ENCODE peak calls at places on chromosome 6, in eight cellular contexts. C is retinal pigment epithelial cell, T is WERI-Rb-1, R is GM12864, J is HFF-Myc, X is neural progenitor cell, L is tibial artery, Y is body of pancreas. N is an unnamed sample.

GRCh38 chr6:26329763-26330511 is 35.1 kb upstream of the BTN3A2 start:
- DNase-seq in C (no peak), L (no peak), T (peak), X (peak), J (no peak), Y (no peak), R (no peak), N (no peak)

GRCh38 chr6:137227872-137228302 is 8.7 kb upstream of the IFNGR1 start:
- DNase-seq in L (no peak), T (no peak), R (no peak), Y (no peak), C (no peak), X (no peak), J (no peak), N (no peak)

GRCh38 chr6:1608976-1609661 is 596 bp upstream of the FOXC1 start:
- DNase-seq in L (peak), Y (peak), R (no peak), T (peak), X (peak), C (no peak), J (no peak), N (no peak)

GRCh38 chr6:113416166-113416565 is 441.0 kb upstream of the MARCKS start:
- DNase-seq in T (no peak), L (no peak), J (no peak), Y (no peak), C (no peak), X (no peak), R (no peak), N (no peak)

GRCh38 chr6:11761744-11762620 is 16.6 kb downstream of the ADTRP start:
- DNase-seq in L (no peak), T (no peak), Y (no peak), X (no peak), R (no peak), J (no peak), C (no peak), N (no peak)

GRCh38 chr6:140905050-140905449 is 1227.7 kb upstream of the GJE1 start:
- DNase-seq in Y (no peak), L (no peak), T (no peak), R (no peak), C (no peak), X (no peak), J (no peak), N (no peak)

GRCh38 chr6:40425192-40425919 is 161.8 kb downstream of the LRFN2 start:
- DNase-seq in T (no peak), X (no peak), R (no peak), Y (no peak), L (no peak), J (no peak), C (no peak), N (no peak)

GRCh38 chr6:3446197-3446596 is 10.7 kb downstream of the SLC22A23 start:
- DNase-seq in T (no peak), X (no peak), Y (no peak), R (no peak), L (no peak), C (no peak), J (no peak), N (no peak)

GRCh38 chr6:188821-189655 is 103.2 kb upstream of the DUSP22 start:
- DNase-seq in T (peak), Y (peak), L (peak), C (peak), R (peak), X (peak), J (peak), N (peak)

GRCh38 chr6:168280020-168280898 is 39.3 kb downstream of the DACT2 start:
- DNase-seq in R (no peak), C (no peak), X (no peak), L (no peak), J (no peak), Y (no peak), T (no peak), N (no peak)

GRCh38 chr6:109021870-109022269 is 72.8 kb downstream of the SESN1 start:
- DNase-seq in X (no peak), J (no peak), L (no peak), C (no peak), Y (no peak), T (no peak), R (no peak), N (no peak)

GRCh38 chr6:100096936-100097335 is 102.9 kb upstream of the MCHR2 start:
- DNase-seq in L (no peak), Y (no peak), J (no peak), R (no peak), T (no peak), C (no peak), X (no peak), N (no peak)

GRCh38 chr6:133951881-133952814 is 876 bp upstream of the TBPL1 start:
- DNase-seq in L (peak), J (no peak), C (peak), X (peak), T (peak), R (peak), Y (peak), N (peak)

GRCh38 chr6:42369568-42369967 is 82.2 kb downstream of the TRERF1 start:
- DNase-seq in J (no peak), L (no peak), Y (no peak), T (no peak), R (peak), X (no peak), C (no peak), N (no peak)

GRCh38 chr6:158959552-158959951 is 40.5 kb downstream of the RSPH3 start:
- DNase-seq in R (no peak), L (no peak), T (no peak), C (no peak), Y (no peak), J (no peak), X (no peak), N (no peak)

GRCh38 chr6:5423251-5423650 is 161.9 kb downstream of the FARS2 start:
- DNase-seq in X (no peak), Y (no peak), T (no peak), R (no peak), L (no peak), C (no peak), J (no peak), N (no peak)

GRCh38 chr6:30061766-30062458 is 847 bp downstream of the POLR1H start:
- DNase-seq in Y (peak), L (no peak), J (no peak), C (no peak), X (no peak), R (no peak), T (peak), N (no peak)

GRCh38 chr6:42692151-42692911 is 30.1 kb downstream of the PRPH2 start:
- DNase-seq in T (no peak), C (peak), Y (no peak), R (no peak), X (no peak), J (no peak), L (no peak), N (no peak)

GRCh38 chr6:39366875-39367618 is 44.5 kb upstream of the KCNK16 start:
- DNase-seq in X (no peak), L (no peak), C (no peak), Y (no peak), R (no peak), J (no peak), T (no peak), N (no peak)

GRCh38 chr6:31888281-31889258 is 8.9 kb downstream of the EHMT2 start:
- DNase-seq in L (no peak), C (no peak), T (peak), X (peak), R (no peak), Y (peak), J (no peak), N (no peak)

GRCh38 chr6:144379356-144379755 is 94.2 kb downstream of the UTRN start:
- DNase-seq in R (no peak), J (no peak), Y (no peak), T (no peak), X (no peak), L (no peak), C (no peak), N (peak)

GRCh38 chr6:156595481-156595880 is 181.7 kb upstream of the ARID1B start:
- DNase-seq in C (no peak), J (no peak), L (no peak), X (no peak), R (no peak), T (no peak), Y (no peak), N (no peak)

GRCh38 chr6:137013738-137014602 is 30.8 kb downstream of the IL20RA start:
- DNase-seq in T (peak), J (peak), L (no peak), C (no peak), R (no peak), X (peak), Y (no peak), N (peak)

GRCh38 chr6:48111575-48111974 is 578 bp upstream of the PTCHD4 start:
- DNase-seq in X (peak), L (no peak), C (no peak), T (no peak), Y (no peak), J (no peak), R (no peak), N (no peak)

GRCh38 chr6:117272032-117272866 is 6.9 kb downstream of the VGLL2 start:
- DNase-seq in L (no peak), T (no peak), X (peak), J (no peak), R (no peak), Y (no peak), C (no peak), N (no peak)

GRCh38 chr6:131923356-131923755 is 27.8 kb downstream of the CCN2 start:
- DNase-seq in J (peak), L (no peak), T (peak), X (peak), R (peak), C (no peak), Y (peak), N (no peak)

GRCh38 chr6:137552809-137553208 is 58.6 kb upstream of the OLIG3 start:
- DNase-seq in R (no peak), X (no peak), C (no peak), L (no peak), Y (no peak), J (no peak), T (no peak), N (no peak)

GRCh38 chr6:11595903-11596302 is 58.4 kb downstream of the TMEM170B start:
- DNase-seq in R (no peak), Y (no peak), L (no peak), T (no peak), C (no peak), X (peak), J (no peak), N (no peak)

GRCh38 chr6:170450946-170451761 is 102.0 kb downstream of the PSMB1 start:
- DNase-seq in X (no peak), J (no peak), R (no peak), C (no peak), Y (no peak), L (no peak), T (no peak), N (no peak)

GRCh38 chr6:170052991-170053821 is 237.7 kb downstream of the DLL1 start:
- DNase-seq in T (peak), J (no peak), X (no peak), C (no peak), L (peak), R (no peak), Y (peak), N (no peak)

GRCh38 chr6:26537846-26538571 is at the start of gene HMGN4:
- DNase-seq in R (peak), X (peak), T (peak), Y (peak), L (peak), C (peak), J (no peak), N (peak)

GRCh38 chr6:133740218-133740617 is 148.7 kb upstream of the TCF21 start:
- DNase-seq in L (no peak), C (no peak), T (no peak), X (no peak), Y (no peak), R (no peak), J (no peak), N (no peak)

GRCh38 chr6:167013067-167013466 is 13.9 kb downstream of the CEP43 start:
- DNase-seq in R (no peak), J (no peak), Y (no peak), T (no peak), C (no peak), L (no peak), X (no peak), N (no peak)

GRCh38 chr6:27867941-27868705 is 44.1 kb downstream of the OR2B2 start:
- DNase-seq in T (no peak), Y (no peak), R (no peak), L (no peak), J (no peak), C (no peak), X (no peak), N (no peak)

GRCh38 chr6:56840467-56841371 is 114.2 kb upstream of the BEND6 start:
- DNase-seq in L (no peak), J (no peak), T (no peak), Y (no peak), C (no peak), R (no peak), X (no peak), N (no peak)

GRCh38 chr6:78909391-78909790 is 42.0 kb downstream of the IRAK1BP1 start:
- DNase-seq in R (no peak), Y (no peak), T (no peak), X (no peak), J (peak), C (no peak), L (no peak), N (no peak)

GRCh38 chr6:116280161-116280959 is 630 bp upstream of the TSPYL1 start:
- DNase-seq in X (no peak), J (no peak), T (no peak), Y (no peak), C (no peak), L (no peak), R (no peak), N (no peak)

GRCh38 chr6:131954099-131954774 is 3.1 kb upstream of the CCN2 start:
- DNase-seq in X (no peak), C (peak), L (no peak), R (no peak), Y (no peak), J (no peak), T (no peak), N (no peak)

GRCh38 chr6:105644073-105644489 is 241.2 kb upstream of the PREP start:
- DNase-seq in L (no peak), C (no peak), Y (no peak), R (no peak), T (no peak), J (no peak), X (no peak), N (no peak)

GRCh38 chr6:112398686-112399085 is 51.6 kb downstream of the RFPL4B start:
- DNase-seq in Y (no peak), R (no peak), X (no peak), T (no peak), L (no peak), C (no peak), J (no peak), N (no peak)
- TF ChIP-seq CTCF in Y (no peak), R (no peak), X (no peak), T (no peak), L (no peak), C (no peak), J (no peak), N (no peak)

DNA sequence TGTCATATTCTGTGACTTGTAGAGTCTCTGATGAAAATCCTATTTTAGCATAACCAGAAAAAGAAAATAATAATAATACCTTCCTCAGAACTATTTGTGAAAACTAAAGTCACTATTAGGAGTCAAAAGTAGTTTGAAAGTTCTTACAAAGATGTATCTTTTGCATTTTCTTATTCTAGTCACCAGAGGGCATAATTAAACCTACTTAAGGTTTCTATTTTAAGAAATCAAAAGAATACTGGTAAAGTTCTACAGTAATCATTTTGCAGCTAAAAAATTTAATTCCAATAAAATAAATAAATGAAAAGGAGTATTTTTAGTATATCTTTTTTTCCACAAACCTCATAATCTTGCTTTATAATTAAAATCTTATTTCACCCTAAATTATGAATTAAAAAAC is 28.0 kb upstream of the MCM9 start:
- DNase-seq in X (no peak), Y (no peak), J (no peak), T (no peak), C (no peak), R (no peak), L (no peak), N (no peak)
- TF ChIP-seq CTCF in X (peak), Y (peak), J (no peak), T (no peak), C (no peak), R (no peak), L (no peak), N (peak)

GRCh38 chr6:162856885-162857284 is 129.1 kb downstream of the PACRG start:
- DNase-seq in C (peak), R (no peak), Y (peak), J (peak), T (peak), L (no peak), X (peak), N (peak)
- TF ChIP-seq CTCF in C (peak), R (no peak), Y (peak), J (peak), T (peak), L (no peak), X (peak), N (peak)

GRCh38 chr6:125888989-125889656 is 67.4 kb upstream of the HINT3 start:
- DNase-seq in L (no peak), C (no peak), R (no peak), T (no peak), X (peak), Y (peak), J (no peak), N (no peak)
- TF ChIP-seq CTCF in L (no peak), C (peak), R (peak), T (peak), X (peak), Y (peak), J (peak), N (peak)